ENCODE peak calls at places on chromosome 5, in ten cellular contexts. One of them, this sample, is unnamed.

GRCh38 chr5:55650391-55650790 is 61.7 kb downstream of the SLC38A9 start:
- DNase-seq in T-helper 1 cell: no peak
- DNase-seq in CD8-positive, alpha-beta T cell: no peak
- DNase-seq in HuH-7: no peak
- DNase-seq in cardiac muscle cell: peak; percentile 83
- DNase-seq in Right ventricle myocardium superior: no peak
- DNase-seq in cardiac fibroblast: peak; percentile 37
- DNase-seq in AG09319: no peak
- DNase-seq in RPMI7951: peak; percentile 40
- DNase-seq in left lobe of liver: no peak
- DNase-seq in this sample: no peak

GRCh38 chr5:170681013-170681433 is 102.5 kb upstream of the GABRP start:
- DNase-seq in T-helper 1 cell: no peak
- DNase-seq in CD8-positive, alpha-beta T cell: no peak
- DNase-seq in HuH-7: no peak
- DNase-seq in cardiac muscle cell: peak; percentile 63
- DNase-seq in Right ventricle myocardium superior: no peak
- DNase-seq in cardiac fibroblast: peak; percentile 33
- DNase-seq in AG09319: no peak
- DNase-seq in RPMI7951: peak; percentile 28
- DNase-seq in left lobe of liver: no peak
- DNase-seq in this sample: no peak

GRCh38 chr5:44952376-44952775 is 143.6 kb downstream of the MRPS30 start:
- DNase-seq in T-helper 1 cell: no peak
- DNase-seq in CD8-positive, alpha-beta T cell: no peak
- DNase-seq in HuH-7: peak; percentile 12
- DNase-seq in cardiac muscle cell: peak; percentile 7
- DNase-seq in Right ventricle myocardium superior: no peak
- DNase-seq in cardiac fibroblast: peak; percentile 49
- DNase-seq in AG09319: no peak
- DNase-seq in RPMI7951: peak; percentile 46
- DNase-seq in left lobe of liver: no peak
- DNase-seq in this sample: no peak

GRCh38 chr5:74143724-74144330 is 496.7 kb downstream of the ENC1 start:
- DNase-seq in T-helper 1 cell: no peak
- DNase-seq in CD8-positive, alpha-beta T cell: no peak
- DNase-seq in HuH-7: no peak
- DNase-seq in cardiac muscle cell: no peak
- DNase-seq in Right ventricle myocardium superior: no peak
- DNase-seq in cardiac fibroblast: no peak
- DNase-seq in AG09319: no peak
- DNase-seq in RPMI7951: no peak
- DNase-seq in left lobe of liver: no peak
- DNase-seq in this sample: no peak

GRCh38 chr5:88813805-88814584 is 69.0 kb downstream of the MEF2C start:
- DNase-seq in T-helper 1 cell: no peak
- DNase-seq in CD8-positive, alpha-beta T cell: no peak
- DNase-seq in HuH-7: no peak
- DNase-seq in cardiac muscle cell: no peak
- DNase-seq in Right ventricle myocardium superior: no peak
- DNase-seq in cardiac fibroblast: no peak
- DNase-seq in AG09319: no peak
- DNase-seq in RPMI7951: peak; percentile 65
- DNase-seq in left lobe of liver: no peak
- DNase-seq in this sample: no peak

GRCh38 chr5:114565871-114566270 is 204.0 kb downstream of the KCNN2 start:
- DNase-seq in T-helper 1 cell: no peak
- DNase-seq in CD8-positive, alpha-beta T cell: no peak
- DNase-seq in HuH-7: no peak
- DNase-seq in cardiac muscle cell: no peak
- DNase-seq in Right ventricle myocardium superior: no peak
- DNase-seq in cardiac fibroblast: no peak
- DNase-seq in AG09319: no peak
- DNase-seq in RPMI7951: no peak
- DNase-seq in left lobe of liver: no peak
- DNase-seq in this sample: no peak

GRCh38 chr5:66840527-66841013 is 244.4 kb downstream of the MAST4 start:
- DNase-seq in T-helper 1 cell: no peak
- DNase-seq in CD8-positive, alpha-beta T cell: no peak
- DNase-seq in HuH-7: no peak
- DNase-seq in cardiac muscle cell: no peak
- DNase-seq in Right ventricle myocardium superior: no peak
- DNase-seq in cardiac fibroblast: peak; percentile 38
- DNase-seq in AG09319: no peak
- DNase-seq in RPMI7951: no peak
- DNase-seq in left lobe of liver: no peak
- DNase-seq in this sample: no peak

GRCh38 chr5:11105706-11106105 is 344.7 kb upstream of the DAP start:
- DNase-seq in T-helper 1 cell: no peak
- DNase-seq in CD8-positive, alpha-beta T cell: no peak
- DNase-seq in HuH-7: no peak
- DNase-seq in cardiac muscle cell: no peak
- DNase-seq in Right ventricle myocardium superior: no peak
- DNase-seq in cardiac fibroblast: no peak
- DNase-seq in AG09319: no peak
- DNase-seq in RPMI7951: no peak
- DNase-seq in left lobe of liver: no peak
- DNase-seq in this sample: no peak

GRCh38 chr5:43193171-43193951 is 1.3 kb downstream of the NIM1K start:
- DNase-seq in T-helper 1 cell: no peak
- DNase-seq in CD8-positive, alpha-beta T cell: peak; percentile 27
- DNase-seq in HuH-7: peak; percentile 77
- DNase-seq in cardiac muscle cell: peak; percentile 92
- DNase-seq in Right ventricle myocardium superior: no peak
- DNase-seq in cardiac fibroblast: peak; percentile 97
- DNase-seq in AG09319: peak; percentile 75
- DNase-seq in RPMI7951: peak; percentile 87
- DNase-seq in left lobe of liver: no peak
- DNase-seq in this sample: peak; percentile 3

GRCh38 chr5:113246371-113246870 is 188.4 kb downstream of the TSSK1B start:
- DNase-seq in T-helper 1 cell: no peak
- DNase-seq in CD8-positive, alpha-beta T cell: no peak
- DNase-seq in HuH-7: no peak
- DNase-seq in cardiac muscle cell: peak; percentile 93
- DNase-seq in Right ventricle myocardium superior: no peak
- DNase-seq in cardiac fibroblast: peak; percentile 80
- DNase-seq in AG09319: no peak
- DNase-seq in RPMI7951: no peak
- DNase-seq in left lobe of liver: no peak
- DNase-seq in this sample: no peak

GRCh38 chr5:72955143-72955767 is 586 bp upstream of the FCHO2 start:
- DNase-seq in T-helper 1 cell: no peak
- DNase-seq in CD8-positive, alpha-beta T cell: no peak
- DNase-seq in HuH-7: peak; percentile 53
- DNase-seq in cardiac muscle cell: peak; percentile 87
- DNase-seq in Right ventricle myocardium superior: peak; percentile 92
- DNase-seq in cardiac fibroblast: no peak
- DNase-seq in AG09319: no peak
- DNase-seq in RPMI7951: no peak
- DNase-seq in left lobe of liver: peak; percentile 85
- DNase-seq in this sample: no peak

GRCh38 chr5:74624501-74624900 is 16.0 kb downstream of the ENC1 start:
- DNase-seq in T-helper 1 cell: no peak
- DNase-seq in CD8-positive, alpha-beta T cell: no peak
- DNase-seq in HuH-7: no peak
- DNase-seq in cardiac muscle cell: no peak
- DNase-seq in Right ventricle myocardium superior: no peak
- DNase-seq in cardiac fibroblast: no peak
- DNase-seq in AG09319: no peak
- DNase-seq in RPMI7951: no peak
- DNase-seq in left lobe of liver: no peak
- DNase-seq in this sample: no peak

GRCh38 chr5:93941897-93942296 is 200.5 kb upstream of the POU5F2 start:
- DNase-seq in T-helper 1 cell: no peak
- DNase-seq in CD8-positive, alpha-beta T cell: no peak
- DNase-seq in HuH-7: no peak
- DNase-seq in cardiac muscle cell: no peak
- DNase-seq in Right ventricle myocardium superior: no peak
- DNase-seq in cardiac fibroblast: no peak
- DNase-seq in AG09319: no peak
- DNase-seq in RPMI7951: no peak
- DNase-seq in left lobe of liver: no peak
- DNase-seq in this sample: no peak

GRCh38 chr5:175590471-175590881 is 67.4 kb upstream of the HRH2 start:
- DNase-seq in T-helper 1 cell: no peak
- DNase-seq in CD8-positive, alpha-beta T cell: no peak
- DNase-seq in HuH-7: no peak
- DNase-seq in cardiac muscle cell: peak; percentile 93
- DNase-seq in Right ventricle myocardium superior: no peak
- DNase-seq in cardiac fibroblast: peak; percentile 40
- DNase-seq in AG09319: no peak
- DNase-seq in RPMI7951: peak; percentile 99
- DNase-seq in left lobe of liver: no peak
- DNase-seq in this sample: no peak

GRCh38 chr5:97427235-97427634 is 244.2 kb upstream of the RIOK2 start:
- DNase-seq in T-helper 1 cell: no peak
- DNase-seq in CD8-positive, alpha-beta T cell: no peak
- DNase-seq in HuH-7: no peak
- DNase-seq in cardiac muscle cell: peak; percentile 7
- DNase-seq in Right ventricle myocardium superior: no peak
- DNase-seq in cardiac fibroblast: no peak
- DNase-seq in AG09319: no peak
- DNase-seq in RPMI7951: no peak
- DNase-seq in left lobe of liver: no peak
- DNase-seq in this sample: no peak

GRCh38 chr5:72656331-72656730 is 149.1 kb upstream of the ZNF366 start:
- DNase-seq in T-helper 1 cell: no peak
- DNase-seq in CD8-positive, alpha-beta T cell: no peak
- DNase-seq in HuH-7: no peak
- DNase-seq in cardiac muscle cell: no peak
- DNase-seq in Right ventricle myocardium superior: no peak
- DNase-seq in cardiac fibroblast: no peak
- DNase-seq in AG09319: no peak
- DNase-seq in RPMI7951: no peak
- DNase-seq in left lobe of liver: no peak
- DNase-seq in this sample: no peak

GRCh38 chr5:39648539-39649200 is 223.9 kb upstream of the DAB2 start:
- DNase-seq in T-helper 1 cell: no peak
- DNase-seq in CD8-positive, alpha-beta T cell: no peak
- DNase-seq in HuH-7: no peak
- DNase-seq in cardiac muscle cell: no peak
- DNase-seq in Right ventricle myocardium superior: no peak
- DNase-seq in cardiac fibroblast: peak; percentile 85
- DNase-seq in AG09319: no peak
- DNase-seq in RPMI7951: peak; percentile 66
- DNase-seq in left lobe of liver: no peak
- DNase-seq in this sample: no peak

GRCh38 chr5:53779541-53779981 is 219.1 kb downstream of the NDUFS4 start:
- DNase-seq in T-helper 1 cell: no peak
- DNase-seq in CD8-positive, alpha-beta T cell: no peak
- DNase-seq in HuH-7: no peak
- DNase-seq in cardiac muscle cell: peak; percentile 79
- DNase-seq in Right ventricle myocardium superior: no peak
- DNase-seq in cardiac fibroblast: peak; percentile 86
- DNase-seq in AG09319: no peak
- DNase-seq in RPMI7951: peak; percentile 84
- DNase-seq in left lobe of liver: no peak
- DNase-seq in this sample: no peak

GRCh38 chr5:54959673-54960418 is 25.5 kb downstream of the ESM1 start:
- DNase-seq in T-helper 1 cell: no peak
- DNase-seq in CD8-positive, alpha-beta T cell: no peak
- DNase-seq in HuH-7: peak; percentile 4
- DNase-seq in cardiac muscle cell: peak; percentile 19
- DNase-seq in Right ventricle myocardium superior: no peak
- DNase-seq in cardiac fibroblast: peak; percentile 34
- DNase-seq in AG09319: no peak
- DNase-seq in RPMI7951: peak; percentile 3
- DNase-seq in left lobe of liver: no peak
- DNase-seq in this sample: no peak

GRCh38 chr5:65262094-65262493 is 219.6 kb downstream of the ADAMTS6 start:
- DNase-seq in T-helper 1 cell: no peak
- DNase-seq in CD8-positive, alpha-beta T cell: no peak
- DNase-seq in HuH-7: no peak
- DNase-seq in cardiac muscle cell: peak; percentile 57
- DNase-seq in Right ventricle myocardium superior: no peak
- DNase-seq in cardiac fibroblast: peak; percentile 75
- DNase-seq in AG09319: no peak
- DNase-seq in RPMI7951: peak; percentile 20
- DNase-seq in left lobe of liver: no peak
- DNase-seq in this sample: no peak

GRCh38 chr5:105952875-105953274 is 1717.9 kb downstream of the EFNA5 start:
- DNase-seq in T-helper 1 cell: no peak
- DNase-seq in CD8-positive, alpha-beta T cell: no peak
- DNase-seq in HuH-7: no peak
- DNase-seq in cardiac muscle cell: peak; percentile 49
- DNase-seq in Right ventricle myocardium superior: no peak
- DNase-seq in cardiac fibroblast: peak; percentile 62
- DNase-seq in AG09319: no peak
- DNase-seq in RPMI7951: no peak
- DNase-seq in left lobe of liver: no peak
- DNase-seq in this sample: no peak

GRCh38 chr5:110048508-110048907 is 358.8 kb downstream of the MAN2A1 start:
- DNase-seq in T-helper 1 cell: no peak
- DNase-seq in CD8-positive, alpha-beta T cell: no peak
- DNase-seq in HuH-7: no peak
- DNase-seq in cardiac muscle cell: no peak
- DNase-seq in Right ventricle myocardium superior: no peak
- DNase-seq in cardiac fibroblast: no peak
- DNase-seq in AG09319: no peak
- DNase-seq in RPMI7951: no peak
- DNase-seq in left lobe of liver: no peak
- DNase-seq in this sample: no peak

GRCh38 chr5:15798006-15798405 is 298.0 kb downstream of the FBXL7 start:
- DNase-seq in T-helper 1 cell: no peak
- DNase-seq in CD8-positive, alpha-beta T cell: no peak
- DNase-seq in HuH-7: no peak
- DNase-seq in cardiac muscle cell: peak; percentile 58
- DNase-seq in Right ventricle myocardium superior: peak; percentile 49
- DNase-seq in cardiac fibroblast: peak; percentile 22
- DNase-seq in AG09319: no peak
- DNase-seq in RPMI7951: no peak
- DNase-seq in left lobe of liver: no peak
- DNase-seq in this sample: no peak

GRCh38 chr5:1048162-1048721 is 39.6 kb downstream of the NKD2 start:
- DNase-seq in T-helper 1 cell: no peak
- DNase-seq in CD8-positive, alpha-beta T cell: no peak
- DNase-seq in HuH-7: no peak
- DNase-seq in cardiac muscle cell: no peak
- DNase-seq in Right ventricle myocardium superior: no peak
- DNase-seq in cardiac fibroblast: no peak
- DNase-seq in AG09319: no peak
- DNase-seq in RPMI7951: no peak
- DNase-seq in left lobe of liver: no peak
- DNase-seq in this sample: no peak

GRCh38 chr5:68178579-68178978 is 37.0 kb upstream of the PIK3R1 start:
- DNase-seq in T-helper 1 cell: no peak
- DNase-seq in CD8-positive, alpha-beta T cell: no peak
- DNase-seq in HuH-7: no peak
- DNase-seq in cardiac muscle cell: no peak
- DNase-seq in Right ventricle myocardium superior: no peak
- DNase-seq in cardiac fibroblast: peak; percentile 19
- DNase-seq in AG09319: no peak
- DNase-seq in RPMI7951: peak; percentile 61
- DNase-seq in left lobe of liver: no peak
- DNase-seq in this sample: no peak

GRCh38 chr5:36438765-36439501 is 137.2 kb upstream of the RANBP3L start:
- DNase-seq in T-helper 1 cell: no peak
- DNase-seq in CD8-positive, alpha-beta T cell: no peak
- DNase-seq in HuH-7: no peak
- DNase-seq in cardiac muscle cell: no peak
- DNase-seq in Right ventricle myocardium superior: no peak
- DNase-seq in cardiac fibroblast: no peak
- DNase-seq in AG09319: no peak
- DNase-seq in RPMI7951: peak; percentile 33
- DNase-seq in left lobe of liver: no peak
- DNase-seq in this sample: no peak

GRCh38 chr5:96614110-96614691 is 48.0 kb upstream of the CAST start:
- DNase-seq in T-helper 1 cell: no peak
- DNase-seq in CD8-positive, alpha-beta T cell: peak; percentile 26
- DNase-seq in HuH-7: peak; percentile 77
- DNase-seq in cardiac muscle cell: peak; percentile 93
- DNase-seq in Right ventricle myocardium superior: no peak
- DNase-seq in cardiac fibroblast: peak; percentile 97
- DNase-seq in AG09319: peak; percentile 71
- DNase-seq in RPMI7951: peak; percentile 88
- DNase-seq in left lobe of liver: peak; percentile 52
- DNase-seq in this sample: peak; percentile 6

GRCh38 chr5:66617223-66617861 is 21.1 kb downstream of the MAST4 start:
- DNase-seq in T-helper 1 cell: no peak
- DNase-seq in CD8-positive, alpha-beta T cell: no peak
- DNase-seq in HuH-7: no peak
- DNase-seq in cardiac muscle cell: no peak
- DNase-seq in Right ventricle myocardium superior: no peak
- DNase-seq in cardiac fibroblast: no peak
- DNase-seq in AG09319: no peak
- DNase-seq in RPMI7951: no peak
- DNase-seq in left lobe of liver: no peak
- DNase-seq in this sample: no peak